ENCODE peak calls at places on chromosomes 2 and 18, in five cellular contexts. W is activated T-cell treated with anti-CD3 and anti-CD28 coated beads, Interleukin-2, amount 50 U/mL, for 72 hours; G is bronchial epithelial cell; L is cardiac muscle cell; Q is ELF-1. U is an unnamed sample.

GRCh38 chr18:44453505-44453904 is 227.2 kb upstream of the SETBP1 start:
- DNase-seq in W (no peak), G (no peak), L (no peak), Q (no peak), U (no peak)

GRCh38 chr2:157592983-157593382 is 35.7 kb downstream of the ACVR1C start:
- DNase-seq in W (no peak), G (peak; percentile 20), L (peak; percentile 21), Q (no peak), U (no peak)

GRCh38 chr18:63823516-63824219 is 48.5 kb downstream of the SERPINB7 start:
- DNase-seq in W (peak; percentile 36), G (peak; percentile 31), L (peak; percentile 63), Q (no peak), U (peak; percentile 13)

GRCh38 chr2:215535726-215536125 is 99.9 kb upstream of the FN1 start:
- DNase-seq in W (no peak), G (peak; percentile 8), L (no peak), Q (no peak), U (no peak)

GRCh38 chr2:134791606-134792005 is 46.8 kb upstream of the ACMSD start:
- DNase-seq in W (no peak), G (no peak), L (no peak), Q (no peak), U (peak; percentile 46)

GRCh38 chr2:106882658-106883057 is 3.3 kb downstream of the ST6GAL2 start:
- DNase-seq in W (no peak), G (no peak), L (no peak), Q (no peak), U (no peak)

GRCh38 chr2:176104338-176105077 is 2.6 kb upstream of the HOXD11 start:
- DNase-seq in W (no peak), G (no peak), L (no peak), Q (no peak), U (no peak)

GRCh38 chr2:5560981-5561380 is 131.2 kb upstream of the SOX11 start:
- DNase-seq in W (no peak), G (no peak), L (no peak), Q (no peak), U (no peak)

GRCh38 chr2:17483496-17483895 is 34.7 kb downstream of the RAD51AP2 start:
- DNase-seq in W (no peak), G (no peak), L (no peak), Q (no peak), U (no peak)

GRCh38 chr18:69585696-69586095 is 185.0 kb downstream of the DOK6 start:
- DNase-seq in W (no peak), G (no peak), L (no peak), Q (no peak), U (no peak)

GRCh38 chr2:224449212-224450147 is 47.6 kb upstream of the FAM124B start:
- DNase-seq in W (no peak), G (peak; percentile 43), L (peak; percentile 36), Q (no peak), U (no peak)

GRCh38 chr2:226798422-226799210 is 1.0 kb downstream of the IRS1 start:
- DNase-seq in W (peak; percentile 46), G (no peak), L (peak; percentile 55), Q (no peak), U (peak; percentile 77)

GRCh38 chr2:227311861-227312506 is 13.1 kb upstream of the MFF start:
- DNase-seq in W (no peak), G (no peak), L (no peak), Q (no peak), U (no peak)

GRCh38 chr2:205627085-205627484 is 55.2 kb upstream of the NRP2 start:
- DNase-seq in W (no peak), G (peak; percentile 39), L (no peak), Q (no peak), U (no peak)

GRCh38 chr2:1990724-1991123 is 246.4 kb upstream of the PXDN start:
- DNase-seq in W (no peak), G (no peak), L (no peak), Q (no peak), U (peak; percentile 81)

GRCh38 chr2:27798948-27799645 is 27.6 kb downstream of the MRPL33 start:
- DNase-seq in W (no peak), G (peak; percentile 100), L (peak; percentile 100), Q (peak; percentile 90), U (no peak)

GRCh38 chr2:817616-818015 is 133.0 kb upstream of the SNTG2 start:
- DNase-seq in W (no peak), G (no peak), L (no peak), Q (no peak), U (no peak)

GRCh38 chr2:213065583-213066444 is 85.6 kb downstream of the IKZF2 start:
- DNase-seq in W (no peak), G (peak; percentile 38), L (peak; percentile 63), Q (peak; percentile 47), U (no peak)

GRCh38 chr18:55142413-55142812 is 183.2 kb upstream of the CCDC68 start:
- DNase-seq in W (no peak), G (no peak), L (no peak), Q (no peak), U (no peak)

GRCh38 chr2:45885111-45885685 is 233.7 kb downstream of the PRKCE start:
- DNase-seq in W (no peak), G (no peak), L (peak; percentile 28), Q (no peak), U (no peak)

GRCh38 chr18:34224423-34225217 is at the start of gene NOL4:
- DNase-seq in W (no peak), G (peak; percentile 34), L (peak; percentile 9), Q (peak; percentile 98), U (peak; percentile 95)

GRCh38 chr2:229855116-229855515 is 66.7 kb downstream of the TRIP12 start:
- DNase-seq in W (no peak), G (peak; percentile 36), L (no peak), Q (no peak), U (no peak)

GRCh38 chr2:156702520-156702919 is 266.3 kb downstream of the GPD2 start:
- DNase-seq in W (no peak), G (no peak), L (no peak), Q (no peak), U (no peak)